ENCODE peak calls at places on chromosomes 12 and 14, in five cellular contexts. One of them, this sample, is unnamed.

GRCh38 chr14:103733651-103734050 is 18.0 kb downstream of the ZFYVE21 start:
- DNase-seq in CD8-positive, alpha-beta memory T cell: peak; percentile 33
- DNase-seq in neural progenitor cell: no peak
- DNase-seq in GM23248: peak; percentile 43
- DNase-seq in PC-3: peak; percentile 39
- DNase-seq in this sample: no peak

GRCh38 chr12:124001343-124001742 is 28.3 kb downstream of the ZNF664 start:
- DNase-seq in PC-3: no peak
- DNase-seq in GM23248: no peak
- DNase-seq in CD8-positive, alpha-beta memory T cell: no peak
- DNase-seq in neural progenitor cell: no peak
- DNase-seq in this sample: no peak

GRCh38 chr14:99681101-99681831 is 2.8 kb upstream of the CYP46A1 start:
- DNase-seq in GM23248: no peak
- DNase-seq in CD8-positive, alpha-beta memory T cell: peak; percentile 38
- DNase-seq in neural progenitor cell: no peak
- DNase-seq in PC-3: no peak
- DNase-seq in this sample: no peak

GRCh38 chr14:91545946-91546716 is 36.0 kb upstream of the PPP4R3A start:
- DNase-seq in GM23248: no peak
- DNase-seq in CD8-positive, alpha-beta memory T cell: no peak
- DNase-seq in PC-3: peak; percentile 69
- DNase-seq in neural progenitor cell: peak; percentile 86
- DNase-seq in this sample: no peak

GRCh38 chr12:20625531-20625930 is 69.6 kb upstream of the SLCO1C1 start:
- DNase-seq in CD8-positive, alpha-beta memory T cell: no peak
- DNase-seq in PC-3: no peak
- DNase-seq in neural progenitor cell: no peak
- DNase-seq in GM23248: no peak
- DNase-seq in this sample: no peak

GRCh38 chr12:79001404-79001803 is 136.8 kb downstream of the SYT1 start:
- DNase-seq in PC-3: no peak
- DNase-seq in neural progenitor cell: no peak
- DNase-seq in GM23248: no peak
- DNase-seq in CD8-positive, alpha-beta memory T cell: no peak
- DNase-seq in this sample: no peak

GRCh38 chr14:100348779-100349708 is 25.9 kb downstream of the SLC25A47 start:
- DNase-seq in neural progenitor cell: no peak
- DNase-seq in CD8-positive, alpha-beta memory T cell: no peak
- DNase-seq in GM23248: no peak
- DNase-seq in PC-3: no peak
- DNase-seq in this sample: peak; percentile 19

GRCh38 chr14:92122351-92122677 is 545 bp downstream of the CPSF2 start:
- DNase-seq in CD8-positive, alpha-beta memory T cell: no peak
- DNase-seq in PC-3: peak; percentile 7
- DNase-seq in neural progenitor cell: peak; percentile 69
- DNase-seq in GM23248: peak; percentile 66
- DNase-seq in this sample: no peak

GRCh38 chr12:128420163-128420562 is 153.2 kb downstream of the TMEM132C start:
- DNase-seq in PC-3: no peak
- DNase-seq in neural progenitor cell: no peak
- DNase-seq in CD8-positive, alpha-beta memory T cell: no peak
- DNase-seq in GM23248: no peak
- DNase-seq in this sample: no peak

GRCh38 chr14:38290601-38291190 is 34.8 kb upstream of the CLEC14A start:
- DNase-seq in CD8-positive, alpha-beta memory T cell: no peak
- DNase-seq in GM23248: peak; percentile 94
- DNase-seq in neural progenitor cell: no peak
- DNase-seq in PC-3: peak; percentile 82
- DNase-seq in this sample: no peak

GRCh38 chr12:111368291-111368683 is 608 bp downstream of the PHETA1 start:
- DNase-seq in CD8-positive, alpha-beta memory T cell: no peak
- DNase-seq in PC-3: no peak
- DNase-seq in neural progenitor cell: peak; percentile 31
- DNase-seq in GM23248: peak; percentile 47
- DNase-seq in this sample: no peak

GRCh38 chr12:67366530-67367196 is 97.5 kb downstream of the CAND1 start:
- DNase-seq in GM23248: peak; percentile 87
- DNase-seq in PC-3: peak; percentile 9
- DNase-seq in neural progenitor cell: no peak
- DNase-seq in CD8-positive, alpha-beta memory T cell: no peak
- DNase-seq in this sample: no peak

GRCh38 chr14:80784824-80785223 is 156.7 kb downstream of the CEP128 start:
- DNase-seq in neural progenitor cell: no peak
- DNase-seq in GM23248: peak; percentile 41
- DNase-seq in CD8-positive, alpha-beta memory T cell: no peak
- DNase-seq in PC-3: no peak
- DNase-seq in this sample: no peak

DNA sequence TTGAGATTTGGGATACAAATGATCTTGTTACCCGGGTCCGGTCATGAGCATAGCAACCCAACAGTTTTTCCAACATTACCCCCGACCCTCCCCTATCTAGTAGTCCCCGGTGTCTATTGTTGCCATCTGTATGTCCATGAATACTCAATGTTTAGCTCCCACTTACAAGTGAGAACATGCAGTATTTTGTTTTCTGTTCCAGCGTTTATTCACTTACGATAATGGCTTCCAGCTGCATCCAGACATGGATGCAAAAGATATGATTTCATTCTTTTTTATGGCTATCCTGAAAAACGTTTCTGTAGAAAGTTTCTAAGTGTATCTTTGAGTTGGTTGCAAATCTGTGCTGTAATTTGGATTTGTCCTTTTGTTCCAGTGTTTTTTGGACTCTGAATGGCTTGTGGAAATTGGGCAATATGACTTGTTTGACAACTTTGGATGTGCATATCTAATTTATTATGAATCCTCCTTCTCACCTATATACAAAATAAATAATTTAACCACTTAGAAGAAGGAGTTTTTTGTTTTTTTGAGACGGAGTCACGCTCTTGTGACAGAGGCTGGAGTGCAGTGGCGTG is 11.8 kb downstream of the SP1 start:
- DNase-seq in PC-3: no peak
- DNase-seq in GM23248: no peak
- DNase-seq in neural progenitor cell: no peak
- DNase-seq in CD8-positive, alpha-beta memory T cell: no peak
- DNase-seq in this sample: no peak
- H3K36me3 ChIP-seq in PC-3: peaks cover 3% of the 10 kb centered on the region
- H3K36me3 ChIP-seq in GM23248: no peaks in the 10 kb centered on the region
- H3K36me3 ChIP-seq in neural progenitor cell: no peaks in the 10 kb centered on the region
- H3K36me3 ChIP-seq in CD8-positive, alpha-beta memory T cell: no peaks in the 10 kb centered on the region
- H3K36me3 ChIP-seq in this sample: no peaks in the 10 kb centered on the region

GRCh38 chr12:30927210-30927576 is 645 bp downstream of the TSPAN11 start:
- DNase-seq in CD8-positive, alpha-beta memory T cell: no peak
- DNase-seq in neural progenitor cell: no peak
- DNase-seq in PC-3: no peak
- DNase-seq in GM23248: peak; percentile 8
- DNase-seq in this sample: no peak

GRCh38 chr12:30923057-30923456 is 3.5 kb upstream of the TSPAN11 start:
- DNase-seq in GM23248: no peak
- DNase-seq in CD8-positive, alpha-beta memory T cell: no peak
- DNase-seq in neural progenitor cell: no peak
- DNase-seq in PC-3: no peak
- DNase-seq in this sample: no peak

GRCh38 chr12:30926243-30927209 is at the start of gene TSPAN11:
- DNase-seq in PC-3: no peak
- DNase-seq in GM23248: peak; percentile 81
- DNase-seq in CD8-positive, alpha-beta memory T cell: no peak
- DNase-seq in neural progenitor cell: peak; percentile 97
- DNase-seq in this sample: peak; percentile 94

GRCh38 chr12:30928356-30929264 is 2.1 kb downstream of the TSPAN11 start:
- DNase-seq in GM23248: no peak
- DNase-seq in CD8-positive, alpha-beta memory T cell: no peak
- DNase-seq in PC-3: no peak
- DNase-seq in neural progenitor cell: no peak
- DNase-seq in this sample: no peak

GRCh38 chr12:30925607-30926242 is 823 bp upstream of the TSPAN11 start:
- DNase-seq in CD8-positive, alpha-beta memory T cell: no peak
- DNase-seq in PC-3: no peak
- DNase-seq in neural progenitor cell: peak; percentile 56
- DNase-seq in GM23248: no peak
- DNase-seq in this sample: no peak
- H3K4me3 ChIP-seq in CD8-positive, alpha-beta memory T cell: no peak overlapping the region
- H3K4me3 ChIP-seq in PC-3: no peak overlapping the region
- H3K4me3 ChIP-seq in neural progenitor cell: peak overlapping the region; percentile 61
- H3K4me3 ChIP-seq in GM23248: peak overlapping the region; percentile 61
- H3K4me3 ChIP-seq in this sample: peak overlapping the region; percentile 41

DNA sequence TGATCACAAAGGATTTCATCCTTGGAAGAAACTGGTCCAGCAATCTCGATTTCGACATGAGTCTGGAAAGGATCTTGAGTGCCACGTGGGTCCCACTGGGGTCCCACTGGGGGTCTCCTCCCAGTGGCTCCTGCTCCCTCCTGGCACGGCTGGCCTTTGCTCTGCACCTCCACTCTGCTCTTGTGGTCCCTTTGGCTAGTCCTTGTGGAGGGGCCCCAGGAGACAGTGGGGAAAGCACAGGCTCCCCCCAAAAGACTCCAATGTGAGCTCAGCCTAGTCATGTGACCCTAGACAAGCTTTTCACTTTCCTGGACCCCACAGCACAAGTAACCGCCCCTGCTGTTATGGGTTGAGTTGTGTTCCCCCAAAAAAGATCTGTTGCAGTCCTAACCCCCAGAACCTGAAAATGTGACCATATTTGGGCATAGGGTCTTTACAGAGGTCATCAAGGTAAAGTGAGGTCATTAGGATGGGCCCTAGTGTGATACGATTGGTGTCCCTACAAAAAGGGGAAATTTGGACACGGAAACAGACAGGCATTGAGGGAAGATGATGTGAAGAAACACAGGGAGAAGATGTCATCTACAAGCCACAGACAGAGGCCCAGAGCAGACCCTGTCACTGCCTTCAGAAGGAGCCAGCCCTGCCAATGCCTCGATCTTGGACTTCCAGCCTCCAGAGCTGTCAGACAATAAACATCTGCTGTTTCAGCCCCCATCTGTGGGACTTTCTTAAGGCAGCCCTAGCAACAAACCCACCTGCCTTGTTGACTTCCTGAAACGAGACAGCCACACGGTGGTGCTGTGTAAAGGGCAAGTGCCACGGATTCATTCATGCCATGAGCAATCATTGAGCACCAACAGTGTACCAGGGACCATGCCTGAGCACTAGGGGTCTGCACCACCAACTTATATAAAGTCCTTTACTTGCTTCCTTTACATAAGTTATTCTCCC is 23.8 kb upstream of the PPP2R5C start:
- DNase-seq in neural progenitor cell: no peak
- DNase-seq in CD8-positive, alpha-beta memory T cell: no peak
- DNase-seq in GM23248: no peak
- DNase-seq in PC-3: no peak
- DNase-seq in this sample: peak; percentile 20
- H3K27me3 ChIP-seq in neural progenitor cell: no peaks in the 10 kb centered on the region
- H3K27me3 ChIP-seq in CD8-positive, alpha-beta memory T cell: no peaks in the 10 kb centered on the region
- H3K27me3 ChIP-seq in GM23248: peaks cover 8% of the 10 kb centered on the region
- H3K27me3 ChIP-seq in PC-3: no peaks in the 10 kb centered on the region
- H3K27me3 ChIP-seq in this sample: no peaks in the 10 kb centered on the region

GRCh38 chr12:55699471-55700055 is 8.1 kb downstream of the ITGA7 start:
- DNase-seq in CD8-positive, alpha-beta memory T cell: peak; percentile 26
- DNase-seq in neural progenitor cell: no peak
- DNase-seq in PC-3: no peak
- DNase-seq in GM23248: no peak
- DNase-seq in this sample: peak; percentile 26
- H3K36me3 ChIP-seq in CD8-positive, alpha-beta memory T cell: no peaks in the 10 kb centered on the region
- H3K36me3 ChIP-seq in neural progenitor cell: no peaks in the 10 kb centered on the region
- H3K36me3 ChIP-seq in PC-3: no peaks in the 10 kb centered on the region
- H3K36me3 ChIP-seq in GM23248: no peaks in the 10 kb centered on the region
- H3K36me3 ChIP-seq in this sample: peaks cover 3% of the 10 kb centered on the region

GRCh38 chr12:15712160-15712559 is 77.0 kb downstream of the EPS8 start:
- DNase-seq in PC-3: no peak
- DNase-seq in CD8-positive, alpha-beta memory T cell: no peak
- DNase-seq in neural progenitor cell: no peak
- DNase-seq in GM23248: no peak
- DNase-seq in this sample: no peak
- H3K4me3 ChIP-seq in PC-3: no peak overlapping the region
- H3K4me3 ChIP-seq in CD8-positive, alpha-beta memory T cell: no peak overlapping the region
- H3K4me3 ChIP-seq in neural progenitor cell: no peak overlapping the region
- H3K4me3 ChIP-seq in GM23248: no peak overlapping the region
- H3K4me3 ChIP-seq in this sample: no peak overlapping the region